ENCODE peak calls at places on chromosome 12, in seven cellular contexts. A is DMS53; C is CD4-positive, alpha-beta T cell; W is stimulated activated CD4-positive, alpha-beta T cell treated with anti-CD3 and anti-CD28 coated beads, Interleukin-15, amount 100 ng/mL, for 1 hour; B is anterior cingulate cortex; M is EL; V is lung. R is an unnamed sample.

GRCh38 chr12:64125913-64126312 is 96.2 kb downstream of the KICS2 start:
- DNase-seq in A (no peak), C (no peak), W (no peak), B (no peak), M (no peak), V (no peak), R (no peak)

GRCh38 chr12:48165089-48166031 is 8.0 kb upstream of the ASB8 start:
- DNase-seq in A (peak), C (peak), W (no peak), B (no peak), M (peak), V (no peak), R (peak)

GRCh38 chr12:108511633-108512540 is 3.2 kb upstream of the FICD start:
- DNase-seq in A (peak), C (peak), W (peak), B (peak), M (peak), V (peak), R (peak)

GRCh38 chr12:74816398-74817175 is 279.0 kb downstream of the ATXN7L3B start:
- DNase-seq in A (peak), C (no peak), W (no peak), B (no peak), M (no peak), V (no peak), R (no peak)

GRCh38 chr12:113422030-113422900 is at the start of gene SDSL:
- DNase-seq in A (peak), C (no peak), W (no peak), B (peak), M (peak), V (peak), R (peak)

GRCh38 chr12:125256537-125256936 is 191.3 kb downstream of the AACS start:
- DNase-seq in A (no peak), C (no peak), W (no peak), B (no peak), M (no peak), V (no peak), R (no peak)

GRCh38 chr12:124535066-124535740 is 32.2 kb downstream of the NCOR2 start:
- DNase-seq in A (no peak), C (no peak), W (no peak), B (no peak), M (no peak), V (no peak), R (no peak)

GRCh38 chr12:126588586-126589249 is 1523.5 kb downstream of the AACS start:
- DNase-seq in A (no peak), C (no peak), W (no peak), B (no peak), M (no peak), V (no peak), R (no peak)

GRCh38 chr12:66269757-66270383 is 32.4 kb upstream of the HELB start:
- DNase-seq in A (peak), C (no peak), W (no peak), B (no peak), M (peak), V (no peak), R (peak)

GRCh38 chr12:32298917-32299316 is 100.4 kb upstream of the FGD4 start:
- DNase-seq in A (no peak), C (no peak), W (no peak), B (no peak), M (no peak), V (no peak), R (no peak)

GRCh38 chr12:67940780-67941243 is 48.4 kb upstream of the IFNG-AS1 start:
- DNase-seq in A (no peak), C (no peak), W (no peak), B (no peak), M (peak), V (peak), R (peak)

GRCh38 chr12:94829552-94829951 is 173.9 kb downstream of the NDUFA12 start:
- DNase-seq in A (no peak), C (no peak), W (no peak), B (no peak), M (no peak), V (no peak), R (peak)

GRCh38 chr12:32671930-32672785 is 6.9 kb upstream of the DNM1L start:
- DNase-seq in A (peak), C (no peak), W (no peak), B (no peak), M (peak), V (no peak), R (peak)

GRCh38 chr12:113525066-113525465 is 53.4 kb upstream of the LHX5 start:
- DNase-seq in A (no peak), C (no peak), W (no peak), B (no peak), M (no peak), V (no peak), R (no peak)

R was measured in HCEC 1CT.